ENCODE peak calls at places on chromosomes 4 and X, in eight cellular contexts. F, U, C, T, S, P, I and B are unnamed samples. For H3K9me3, the result is how much of the 10 kb centered on the place peaks cover.

GRCh38 chrX:148947399-148948025 is 447.1 kb downstream of the AFF2 start:
- DNase-seq in F (no peak), U (no peak), C (no peak), T (no peak), S (no peak), P (no peak), I (no peak), B (no peak)

GRCh38 chr4:673349-674091 is 556 bp downstream of the ATP5ME start:
- DNase-seq in F (no peak), U (peak), C (no peak), T (peak), S (no peak), P (no peak), I (peak), B (peak)

GRCh38 chr4:74613266-74613665 is 168.3 kb downstream of the AREG start:
- DNase-seq in F (no peak), U (no peak), C (no peak), T (no peak), S (no peak), P (no peak), I (no peak), B (no peak)

GRCh38 chrX:70979136-70979762 is 48.4 kb upstream of the SLC7A3 start:
- DNase-seq in F (no peak), U (no peak), C (no peak), T (peak), S (no peak), P (no peak), I (no peak), B (no peak)

GRCh38 chr4:71231073-71231752 is 107.6 kb upstream of the SLC4A4 start:
- DNase-seq in F (peak), U (peak), C (peak), T (no peak), S (no peak), P (no peak), I (peak), B (peak)

GRCh38 chr4:124105212-124105611 is 607.3 kb downstream of the ANKRD50 start:
- DNase-seq in F (no peak), U (no peak), C (no peak), T (no peak), S (no peak), P (no peak), I (no peak), B (no peak)

GRCh38 chr4:11505225-11505971 is 76.7 kb upstream of the HS3ST1 start:
- DNase-seq in F (no peak), U (no peak), C (no peak), T (no peak), S (peak), P (peak), I (no peak), B (no peak)

GRCh38 chr4:124151031-124151430 is 561.5 kb downstream of the ANKRD50 start:
- DNase-seq in F (no peak), U (no peak), C (no peak), T (no peak), S (no peak), P (no peak), I (no peak), B (no peak)

GRCh38 chrX:101393530-101394305 is 2.9 kb downstream of the RPL36A start:
- DNase-seq in F (no peak), U (no peak), C (no peak), T (no peak), S (no peak), P (no peak), I (no peak), B (no peak)

GRCh38 chr4:87030606-87031441 is 96.0 kb downstream of the AFF1 start:
- DNase-seq in F (no peak), U (no peak), C (no peak), T (no peak), S (no peak), P (no peak), I (no peak), B (no peak)

GRCh38 chr4:88919056-88919455 is 137.9 kb downstream of the FAM13A start:
- DNase-seq in F (no peak), U (no peak), C (no peak), T (no peak), S (no peak), P (no peak), I (no peak), B (no peak)

GRCh38 chr4:158630893-158631292 is 40.8 kb downstream of the C4orf46 start:
- DNase-seq in F (no peak), U (no peak), C (no peak), T (no peak), S (no peak), P (no peak), I (no peak), B (no peak)

GRCh38 chr4:140099993-140100392 is 54.0 kb downstream of the MAML3 start:
- DNase-seq in F (no peak), U (peak), C (no peak), T (no peak), S (no peak), P (no peak), I (peak), B (peak)

GRCh38 chrX:71378752-71379151 is 12.6 kb downstream of the TAF1 start:
- DNase-seq in F (no peak), U (no peak), C (no peak), T (no peak), S (no peak), P (no peak), I (no peak), B (no peak)

GRCh38 chr4:186790630-186791029 is 67.0 kb upstream of the FAT1 start:
- DNase-seq in F (no peak), U (no peak), C (no peak), T (no peak), S (no peak), P (no peak), I (no peak), B (no peak)

GRCh38 chr4:149344436-149344835 is 471.2 kb downstream of the IQCM start:
- DNase-seq in F (no peak), U (no peak), C (no peak), T (no peak), S (no peak), P (no peak), I (no peak), B (no peak)

GRCh38 chr4:71550220-71551190 is 211.7 kb downstream of the SLC4A4 start:
- DNase-seq in F (no peak), U (no peak), C (no peak), T (no peak), S (no peak), P (no peak), I (no peak), B (no peak)

GRCh38 chr4:153488719-153489384 is 22.7 kb downstream of the TMEM131L start:
- DNase-seq in F (no peak), U (no peak), C (no peak), T (no peak), S (no peak), P (peak), I (no peak), B (peak)

GRCh38 chrX:130393451-130394074 is 8.1 kb upstream of the GPR119 start:
- DNase-seq in F (no peak), U (peak), C (no peak), T (peak), S (peak), P (no peak), I (peak), B (peak)

GRCh38 chr4:11455201-11455835 is 26.6 kb upstream of the HS3ST1 start:
- DNase-seq in F (no peak), U (no peak), C (no peak), T (no peak), S (no peak), P (no peak), I (no peak), B (no peak)

GRCh38 chrX:65707153-65707552 is 39.7 kb downstream of the MSN start:
- DNase-seq in F (no peak), U (no peak), C (no peak), T (no peak), S (no peak), P (no peak), I (no peak), B (no peak)

GRCh38 chr4:174398728-174399127 is 115.0 kb downstream of the CEP44 start:
- DNase-seq in F (no peak), U (no peak), C (no peak), T (no peak), S (no peak), P (no peak), I (no peak), B (no peak)

GRCh38 chrX:120015145-120016067 is 62.1 kb downstream of the RHOXF2B start:
- DNase-seq in F (no peak), U (no peak), C (no peak), T (no peak), S (no peak), P (no peak), I (peak), B (no peak)

GRCh38 chr4:128386761-128387599 is 99.4 kb upstream of the PGRMC2 start:
- DNase-seq in F (peak), U (peak), C (peak), T (no peak), S (peak), P (peak), I (peak), B (peak)

GRCh38 chr4:89254847-89255246 is 52.8 kb downstream of the GPRIN3 start:
- DNase-seq in F (no peak), U (no peak), C (no peak), T (peak), S (peak), P (no peak), I (peak), B (no peak)

GRCh38 chrX:63686878-63687714 is 97.9 kb downstream of the ARHGEF9 start:
- DNase-seq in F (no peak), U (peak), C (no peak), T (peak), S (peak), P (no peak), I (no peak), B (no peak)

GRCh38 chr4:119286377-119287002 is 35.4 kb downstream of the FABP2 start:
- DNase-seq in F (no peak), U (peak), C (no peak), T (peak), S (peak), P (no peak), I (no peak), B (no peak)

GRCh38 chr4:157992038-157992706 is 180.7 kb downstream of the GASK1B start:
- DNase-seq in F (no peak), U (peak), C (no peak), T (peak), S (peak), P (no peak), I (no peak), B (peak)

GRCh38 chrX:66200050-66200664 is 36.1 kb downstream of the HEPH start:
- DNase-seq in F (no peak), U (no peak), C (no peak), T (no peak), S (no peak), P (no peak), I (no peak), B (no peak)

GRCh38 chr4:119898211-119898610 is 168.4 kb downstream of the MAD2L1 start:
- DNase-seq in F (no peak), U (no peak), C (no peak), T (no peak), S (no peak), P (no peak), I (no peak), B (no peak)

GRCh38 chrX:23783569-23784486 is 855 bp downstream of the SAT1 start:
- DNase-seq in F (no peak), U (no peak), C (no peak), T (no peak), S (no peak), P (no peak), I (peak), B (no peak)

GRCh38 chr4:176195184-176195978 is at the start of gene SPATA4:
- DNase-seq in F (peak), U (peak), C (peak), T (peak), S (peak), P (peak), I (peak), B (peak)

GRCh38 chrX:55908685-55909212 is 191.2 kb downstream of the RRAGB start:
- DNase-seq in F (no peak), U (no peak), C (no peak), T (no peak), S (no peak), P (no peak), I (no peak), B (no peak)

GRCh38 chr4:184932343-184932742 is 85.9 kb upstream of the HELT start:
- DNase-seq in F (no peak), U (no peak), C (no peak), T (no peak), S (no peak), P (no peak), I (no peak), B (no peak)

GRCh38 chrX:10620121-10620699 is at the start of gene MID1:
- DNase-seq in F (peak), U (peak), C (peak), T (no peak), S (peak), P (peak), I (peak), B (peak)

GRCh38 chrX:40097492-40098263 is at the start of gene BCOR:
- DNase-seq in F (no peak), U (peak), C (peak), T (no peak), S (no peak), P (no peak), I (peak), B (peak)

GRCh38 chr4:3291411-3291968 is 1.3 kb upstream of the RGS12 start:
- DNase-seq in F (no peak), U (no peak), C (no peak), T (peak), S (no peak), P (peak), I (peak), B (no peak)

GRCh38 chr4:99708551-99708950 is 50.9 kb upstream of the C4orf54 start:
- DNase-seq in F (no peak), U (no peak), C (no peak), T (no peak), S (no peak), P (no peak), I (no peak), B (no peak)

GRCh38 chr4:156238171-156238570 is 284.5 kb upstream of the CTSO start:
- DNase-seq in F (no peak), U (no peak), C (no peak), T (no peak), S (no peak), P (no peak), I (no peak), B (no peak)

GRCh38 chr4:41644915-41645295 is 103.6 kb downstream of the PHOX2B start:
- DNase-seq in F (no peak), U (no peak), C (no peak), T (no peak), S (no peak), P (no peak), I (no peak), B (no peak)

GRCh38 chr4:41645716-41646115 is 102.8 kb downstream of the PHOX2B start:
- DNase-seq in F (no peak), U (no peak), C (no peak), T (no peak), S (no peak), P (no peak), I (no peak), B (no peak)

GRCh38 chr4:41646862-41647261 is 101.7 kb downstream of the PHOX2B start:
- DNase-seq in F (no peak), U (no peak), C (no peak), T (no peak), S (no peak), P (no peak), I (no peak), B (no peak)

GRCh38 chr4:41647368-41647767 is 101.2 kb downstream of the PHOX2B start:
- DNase-seq in F (no peak), U (no peak), C (no peak), T (no peak), S (no peak), P (no peak), I (no peak), B (no peak)

DNA sequence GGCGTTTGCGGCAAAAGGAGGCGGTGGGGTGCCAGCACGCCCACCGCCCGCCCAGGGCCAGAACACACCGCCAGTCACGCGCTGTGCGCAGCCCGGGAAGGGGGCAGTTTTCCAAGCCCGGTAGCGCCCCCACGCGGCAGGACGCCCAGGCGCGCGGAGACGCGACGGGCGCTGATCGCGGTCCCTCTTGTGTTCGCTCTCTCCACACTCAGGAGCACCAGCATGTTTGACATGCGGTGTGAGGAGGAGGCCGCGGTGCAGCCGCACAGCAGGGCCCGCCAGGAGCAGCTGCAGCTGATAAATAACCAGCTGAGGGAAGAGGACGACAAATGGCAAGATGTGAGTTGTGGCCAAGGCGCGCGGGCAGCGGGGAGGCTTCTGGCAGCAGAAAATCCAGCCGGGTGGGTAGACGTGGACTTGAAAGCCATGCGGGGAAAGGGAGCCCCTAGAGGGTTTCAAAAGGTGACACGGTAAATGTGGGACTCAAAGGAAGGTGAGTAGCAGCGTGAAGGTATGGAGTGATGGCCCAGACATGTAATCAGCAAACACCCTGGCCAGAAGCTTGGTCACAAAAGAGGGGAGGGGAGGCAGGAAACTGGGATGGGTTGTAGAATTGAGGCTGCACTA is 104.1 kb downstream of the PHOX2B start:
- DNase-seq in F (peak), U (peak), C (peak), T (peak), S (no peak), P (no peak), I (peak), B (peak)
- H3K27ac ChIP-seq in F (no peak), U (no peak), C (no peak), T (no peak), S (no peak), P (no peak), I (no peak), B (peak)

GRCh38 chr4:145276044-145276443 is 95.7 kb upstream of the OTUD4 start:
- DNase-seq in F (no peak), U (no peak), C (no peak), T (no peak), S (no peak), P (no peak), I (no peak), B (no peak)

GRCh38 chr4:145266881-145267280 is 86.5 kb upstream of the OTUD4 start:
- DNase-seq in F (no peak), U (no peak), C (no peak), T (no peak), S (no peak), P (no peak), I (no peak), B (no peak)

DNA sequence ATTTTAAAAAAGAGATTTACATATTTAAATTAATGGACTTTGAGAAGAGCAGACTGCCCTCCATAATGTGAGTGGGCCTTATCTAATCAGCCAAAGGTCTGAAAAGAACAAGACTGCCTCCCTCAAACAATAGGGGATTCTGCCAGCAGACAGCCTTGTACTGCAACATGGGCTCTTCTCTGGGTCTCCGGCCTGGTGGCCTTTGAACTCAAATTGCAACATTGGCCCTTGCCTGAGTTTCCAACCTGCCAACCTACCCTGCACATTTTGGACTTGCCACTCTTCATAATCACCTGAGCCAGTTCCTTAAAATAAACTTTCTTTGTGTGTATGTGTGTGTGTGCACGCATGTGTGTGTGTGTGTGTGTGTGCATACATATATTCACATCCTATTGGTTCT is 90.8 kb upstream of the OTUD4 start:
- DNase-seq in F (no peak), U (no peak), C (no peak), T (peak), S (no peak), P (no peak), I (no peak), B (no peak)
- TF ChIP-seq POLR2A in F (no peak), U (no peak), C (no peak), T (no peak), S (no peak), P (no peak), I (no peak), B (no peak)

GRCh38 chrX:18577400-18577799 is 94.5 kb downstream of the RS1 start:
- DNase-seq in F (no peak), U (no peak), C (no peak), T (no peak), S (no peak), P (no peak), I (no peak), B (no peak)
- H3K9me3 ChIP-seq in F (under half), U (under half), C (under half), T (under half), S (under half), P (under half), I (under half), B (under half)

GRCh38 chr4:177453116-177453515 is 10.9 kb upstream of the AGA start:
- DNase-seq in F (no peak), U (no peak), C (no peak), T (no peak), S (no peak), P (no peak), I (no peak), B (no peak)

GRCh38 chr4:177450421-177451107 is 8.3 kb upstream of the AGA start:
- DNase-seq in F (no peak), U (no peak), C (no peak), T (no peak), S (no peak), P (no peak), I (no peak), B (no peak)

GRCh38 chr4:177451108-177451500 is 8.9 kb upstream of the AGA start:
- DNase-seq in F (no peak), U (no peak), C (no peak), T (no peak), S (no peak), P (no peak), I (no peak), B (no peak)

GRCh38 chr4:177460460-177460859 is 18.2 kb upstream of the AGA start:
- DNase-seq in F (no peak), U (no peak), C (no peak), T (no peak), S (no peak), P (no peak), I (no peak), B (no peak)

DNA sequence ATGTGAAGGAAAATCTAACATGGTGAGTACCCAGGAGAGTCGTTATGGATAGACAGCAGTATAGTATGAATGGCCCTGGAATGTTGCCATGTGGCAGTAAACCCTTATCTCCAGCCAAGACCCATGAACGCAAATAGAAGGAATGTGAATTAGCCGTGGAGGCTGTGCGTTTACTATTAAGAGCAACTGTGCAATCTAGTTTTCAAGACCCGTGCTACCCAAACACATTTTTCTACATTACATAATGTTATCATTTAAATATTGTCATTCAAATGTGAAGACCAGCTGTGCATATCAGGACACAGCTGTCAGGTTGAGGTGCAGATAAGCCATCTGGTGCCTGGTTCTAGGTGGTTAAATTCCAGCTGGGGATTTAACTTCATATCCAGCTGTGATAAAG is 13.4 kb upstream of the AGA start:
- DNase-seq in F (no peak), U (no peak), C (no peak), T (no peak), S (no peak), P (no peak), I (no peak), B (no peak)
- H3K27ac ChIP-seq in F (no peak), U (no peak), C (no peak), T (no peak), S (no peak), P (no peak), I (no peak), B (no peak)